ENCODE peak calls at places on chromosomes 1 and 21, in five cellular contexts. O, E, C, P and L are unnamed samples.

GRCh38 chr1:33943978-33944377 is 80.1 kb downstream of the HMGB4 start:
- DNase-seq in P (peak; percentile 88), E (no peak), O (no peak), C (peak; percentile 14), L (no peak)

GRCh38 chr1:25675729-25676476 is 59.3 kb downstream of the MAN1C1 start:
- DNase-seq in C (no peak), O (no peak), P (no peak), E (no peak), L (no peak)

GRCh38 chr1:20466231-20466630 is 19.8 kb downstream of the CAMK2N1 start:
- DNase-seq in P (no peak), E (no peak), C (no peak), O (no peak), L (no peak)

GRCh38 chr1:65965112-65965511 is 172.4 kb downstream of the PDE4B start:
- DNase-seq in C (no peak), O (no peak), P (no peak), E (no peak), L (no peak)

GRCh38 chr21:37463083-37463780 is 96.7 kb downstream of the DYRK1A start:
- DNase-seq in P (peak; percentile 85), C (peak; percentile 83), O (no peak), E (no peak), L (no peak)

GRCh38 chr1:10161121-10161520 is 49.2 kb upstream of the KIF1B start:
- DNase-seq in P (no peak), E (no peak), C (no peak), O (no peak), L (peak; percentile 57)

GRCh38 chr1:92219028-92219427 is 1.3 kb downstream of the C1orf146 start:
- DNase-seq in E (no peak), C (no peak), P (no peak), O (no peak), L (no peak)

GRCh38 chr1:4658643-4659042 is 4.2 kb downstream of the AJAP1 start:
- DNase-seq in C (no peak), P (no peak), E (no peak), O (no peak), L (no peak)

GRCh38 chr1:65063025-65063424 is 85.0 kb upstream of the AK4 start:
- DNase-seq in E (no peak), O (no peak), C (no peak), P (no peak), L (no peak)

GRCh38 chr1:22452401-22452963 is 831 bp downstream of the ZBTB40 start:
- DNase-seq in E (no peak), P (peak; percentile 80), O (peak; percentile 27), C (no peak), L (no peak)

GRCh38 chr1:71049951-71050598 is 2.5 kb upstream of the PTGER3 start:
- DNase-seq in P (peak; percentile 77), O (peak; percentile 29), E (no peak), C (peak; percentile 76), L (no peak)

GRCh38 chr1:244445320-244446181 is 6.2 kb downstream of the ADSS2 start:
- DNase-seq in P (no peak), C (peak; percentile 27), O (no peak), E (no peak), L (no peak)

GRCh38 chr1:33047839-33048305 is 11.2 kb upstream of the AK2 start:
- DNase-seq in P (peak; percentile 51), E (no peak), C (no peak), O (no peak), L (no peak)

GRCh38 chr1:97334454-97334853 is 586.4 kb downstream of the DPYD start:
- DNase-seq in P (peak; percentile 59), E (no peak), C (peak; percentile 58), O (no peak), L (no peak)

DNA sequence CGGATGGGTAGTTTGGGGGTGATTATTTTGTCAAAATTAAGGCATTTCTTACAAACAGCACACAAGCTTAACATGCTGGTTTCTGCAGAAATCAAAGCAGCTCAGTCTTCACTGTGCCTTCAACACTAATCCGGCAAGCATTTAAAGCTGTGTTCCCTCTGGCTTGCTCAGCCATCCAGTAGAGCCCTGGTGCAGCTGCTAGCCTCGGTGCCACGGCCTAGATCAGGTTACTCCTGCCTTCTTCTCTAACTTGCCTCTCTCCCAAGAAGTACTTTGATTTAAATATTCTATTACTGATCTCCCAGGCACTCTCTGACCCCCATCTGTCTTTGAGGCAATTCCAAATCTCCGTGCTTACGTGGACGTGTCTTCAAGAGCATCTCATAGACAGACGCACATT is 85.6 kb downstream of the GREM2 start:
- DNase-seq in E (no peak), P (no peak), C (no peak), O (no peak), L (no peak)
- H3K27ac ChIP-seq in E (no peak overlapping the region), P (no peak overlapping the region), C (no peak overlapping the region), O (no peak overlapping the region), L (no peak overlapping the region)

DNA sequence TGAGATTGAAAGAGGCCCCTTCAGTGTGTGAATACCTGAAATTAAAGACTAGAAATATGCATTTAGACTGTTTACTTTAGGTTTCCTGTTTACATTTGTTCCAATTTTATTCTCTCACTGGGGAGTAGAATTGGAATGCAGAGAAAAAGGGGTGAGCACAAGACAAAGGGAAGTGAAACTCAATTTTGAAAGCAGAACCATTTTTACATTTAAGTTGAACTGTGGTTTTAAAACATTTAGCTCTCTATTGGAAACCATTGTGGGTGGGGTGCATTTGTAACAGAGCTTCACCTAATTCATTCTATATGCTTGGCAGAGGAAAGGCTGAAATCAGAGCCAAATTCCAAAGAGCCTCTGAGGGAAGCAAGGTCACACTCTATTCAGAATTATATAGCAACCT is 235.3 kb upstream of the C1orf105 start:
- DNase-seq in O (no peak), E (no peak), P (peak; percentile 48), C (peak; percentile 15), L (no peak)
- H3K4me3 ChIP-seq in O (no peak overlapping the region), E (no peak overlapping the region), P (no peak overlapping the region), C (no peak overlapping the region), L (no peak overlapping the region)

DNA sequence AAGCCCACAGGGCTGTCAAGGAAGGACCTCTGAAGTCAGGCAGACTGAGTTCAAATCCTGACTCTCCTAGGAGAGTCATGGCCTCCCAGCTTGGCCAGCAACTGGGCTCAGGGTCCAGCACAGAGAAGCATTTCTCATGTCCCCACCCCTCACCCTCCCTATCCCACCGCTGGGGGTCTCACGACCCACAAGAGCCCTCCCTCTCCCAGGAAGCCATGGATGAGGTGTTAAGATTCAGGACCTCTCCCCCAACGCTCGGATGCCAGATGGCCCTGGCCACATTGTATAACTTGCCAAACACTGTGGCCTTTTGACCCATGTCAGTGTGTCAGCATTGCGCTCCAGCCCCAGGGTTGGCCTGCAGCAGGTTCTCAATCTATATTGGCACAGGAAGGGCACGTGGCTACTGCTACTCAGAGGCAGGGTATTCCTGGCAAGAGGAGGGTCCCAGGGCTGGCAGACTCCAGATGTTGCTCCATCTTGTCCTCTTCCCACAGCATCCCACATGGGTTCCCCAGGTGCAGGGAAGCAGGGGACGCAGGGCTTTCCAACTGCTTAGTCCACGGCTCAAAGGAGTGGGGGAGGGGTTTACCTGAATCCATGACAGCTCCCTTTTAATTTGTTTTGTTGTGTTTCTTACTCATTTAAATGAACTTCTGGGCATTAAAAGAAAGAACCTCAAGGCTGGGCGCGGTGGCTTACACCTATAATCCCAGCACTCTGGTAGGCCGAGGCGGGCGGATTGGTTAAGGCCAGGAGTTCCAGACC is 10.5 kb downstream of the SLC2A1 start:
- DNase-seq in P (no peak), O (no peak), E (peak; percentile 49), C (no peak), L (no peak)
- H3K27ac ChIP-seq in P (no peak overlapping the region), O (no peak overlapping the region), E (no peak overlapping the region), C (no peak overlapping the region), L (no peak overlapping the region)

GRCh38 chr1:24373710-24374109 is 39.9 kb downstream of the STPG1 start:
- DNase-seq in C (no peak), P (no peak), O (no peak), E (no peak), L (no peak)
- H3K4me3 ChIP-seq in C (no peak overlapping the region), P (no peak overlapping the region), O (no peak overlapping the region), E (no peak overlapping the region), L (no peak overlapping the region)

DNA sequence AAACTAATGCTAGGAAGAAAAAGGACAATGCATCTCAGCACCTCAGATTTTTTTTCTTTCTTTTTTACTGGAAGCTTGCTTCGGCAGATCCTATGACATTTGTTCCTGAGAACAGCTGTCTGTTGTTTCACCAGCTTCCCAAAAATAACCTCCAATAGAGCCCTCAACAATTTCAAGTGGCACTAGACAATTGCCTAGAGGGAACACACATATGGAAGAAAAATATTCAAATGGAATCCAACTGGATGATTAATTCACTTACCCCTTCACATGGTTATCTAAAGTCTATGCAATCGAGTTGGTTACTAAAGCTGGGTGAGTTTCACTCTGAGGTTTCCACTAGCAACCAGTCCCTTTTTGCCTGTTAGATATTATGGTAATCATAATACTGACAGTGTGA is at the start of gene LEMD1:
- DNase-seq in O (no peak), C (no peak), E (no peak), P (no peak), L (no peak)
- H3K27ac ChIP-seq in O (no peak within 1 kb of the TSS), C (no peak within 1 kb of the TSS), E (no peak within 1 kb of the TSS), P (no peak within 1 kb of the TSS), L (no peak within 1 kb of the TSS)